ENCODE peak calls at places on chromosomes 6 and 20, in four cellular contexts. T is GM12878, Q is K562, G is HepG2. A is an unnamed sample.
A peak's percentile ranks its signal among the peaks of the same experiment; 100 is the strongest.

GRCh38 chr6:37535701-37536461 is 36.2 kb upstream of the CCDC167 start:
- DNase-seq in T (no peak), Q (peak; percentile 72), G (no peak), A (no peak)

GRCh38 chr6:72953901-72954494 is 271.3 kb downstream of the KHDC1L start:
- DNase-seq in T (no peak), Q (no peak), G (no peak), A (no peak)

GRCh38 chr6:141464490-141464889 is 668.2 kb upstream of the GJE1 start:
- DNase-seq in T (no peak), Q (no peak), G (no peak), A (no peak)

GRCh38 chr6:26104457-26105108 is 17.4 kb downstream of the HFE start:
- DNase-seq in T (no peak), Q (peak; percentile 31), G (peak; percentile 90), A (peak; percentile 56)

GRCh38 chr6:166415306-166415705 is 32.6 kb upstream of the MPC1 start:
- DNase-seq in T (no peak), Q (no peak), G (no peak), A (no peak)

GRCh38 chr6:83958250-83958685 is 75.3 kb upstream of the MRAP2 start:
- DNase-seq in T (no peak), Q (no peak), G (no peak), A (no peak)

GRCh38 chr6:142675517-142675916 is 269.5 kb downstream of the HIVEP2 start:
- DNase-seq in T (no peak), Q (no peak), G (no peak), A (no peak)

GRCh38 chr20:61556116-61556515 is 304.1 kb downstream of the CDH4 start:
- DNase-seq in T (no peak), Q (no peak), G (no peak), A (no peak)

GRCh38 chr20:50967621-50968020 is 9.0 kb downstream of the MOCS3 start:
- DNase-seq in T (no peak), Q (no peak), G (no peak), A (peak; percentile 14)

GRCh38 chr6:31497595-31498476 is at the start of gene MICB:
- DNase-seq in T (peak; percentile 46), Q (peak; percentile 91), G (peak; percentile 82), A (peak; percentile 56)

GRCh38 chr20:11051146-11051545 is 377.3 kb upstream of the JAG1 start:
- DNase-seq in T (no peak), Q (no peak), G (no peak), A (no peak)

GRCh38 chr6:73042892-73043291 is 182.4 kb downstream of the KHDC1L start:
- DNase-seq in T (no peak), Q (no peak), G (no peak), A (no peak)

GRCh38 chr6:159535629-159536028 is 157.4 kb downstream of the SOD2 start:
- DNase-seq in T (no peak), Q (no peak), G (no peak), A (no peak)

GRCh38 chr6:22147983-22148797 is 148.6 kb downstream of the PRL start:
- DNase-seq in T (no peak), Q (no peak), G (peak; percentile 78), A (no peak)

GRCh38 chr6:12605888-12606345 is 110.7 kb upstream of the PHACTR1 start:
- DNase-seq in T (peak; percentile 90), Q (peak; percentile 47), G (peak; percentile 72), A (peak; percentile 55)

GRCh38 chr20:50252715-50253500 is 62.3 kb downstream of the CEBPB start:
- DNase-seq in T (no peak), Q (no peak), G (no peak), A (no peak)

GRCh38 chr20:57678340-57678739 is 31.5 kb downstream of the PMEPA1 start:
- DNase-seq in T (no peak), Q (no peak), G (no peak), A (no peak)

GRCh38 chr6:143901885-143902708 is 37.8 kb downstream of the ZC2HC1B start:
- DNase-seq in T (peak; percentile 48), Q (no peak), G (no peak), A (no peak)

DNA sequence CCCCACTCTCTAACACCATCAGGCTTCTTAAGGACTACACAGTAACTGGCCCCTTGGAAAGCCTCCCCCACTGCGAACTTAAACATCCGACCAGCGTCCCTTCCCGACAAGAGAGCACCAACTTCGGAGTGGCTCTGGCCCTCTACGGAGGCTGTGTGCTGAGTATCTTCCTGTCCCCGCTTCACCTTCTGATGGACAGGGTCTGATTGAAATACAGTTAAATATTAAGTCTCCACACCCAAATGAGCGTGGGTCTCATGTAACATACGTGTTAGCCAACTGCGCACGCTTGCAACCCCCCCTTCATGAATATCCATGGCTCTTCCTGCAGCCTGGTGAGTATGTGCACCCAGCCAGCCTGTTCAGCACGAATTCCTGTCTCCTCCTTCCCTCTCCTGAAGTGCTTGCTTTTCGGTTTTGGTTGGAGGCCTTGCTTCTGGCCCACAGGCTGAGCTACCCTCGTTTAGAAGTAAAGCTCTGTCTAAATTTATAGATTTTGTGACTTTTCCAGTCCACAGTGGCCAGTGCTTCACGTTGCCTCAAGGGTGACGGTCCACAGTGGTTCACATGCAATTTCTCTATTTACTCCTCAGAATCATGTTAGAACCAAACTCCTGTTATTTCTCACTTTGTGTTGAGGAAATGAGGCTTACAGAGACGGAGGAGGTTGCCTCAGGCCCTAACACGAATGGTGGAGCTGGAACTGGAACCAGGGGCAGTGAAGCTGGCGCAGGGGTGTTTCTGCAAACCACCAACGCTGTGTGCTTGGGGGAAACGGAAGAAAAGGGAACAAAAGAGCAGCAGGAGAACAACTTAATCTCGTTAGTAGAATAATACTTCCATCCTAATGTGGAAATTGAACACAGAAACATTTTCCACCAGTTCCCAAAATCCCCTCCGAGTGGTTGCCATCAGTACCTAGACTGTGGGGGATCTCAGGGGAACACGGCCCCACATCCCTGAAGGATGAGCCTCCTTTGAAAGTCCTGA is 103.1 kb upstream of the FRMD1 start:
- DNase-seq in T (no peak), Q (no peak), G (no peak), A (no peak)
- TF ChIP-seq SIN3A in T (no peak), Q (no peak), G (no peak), A (no peak)

DNA sequence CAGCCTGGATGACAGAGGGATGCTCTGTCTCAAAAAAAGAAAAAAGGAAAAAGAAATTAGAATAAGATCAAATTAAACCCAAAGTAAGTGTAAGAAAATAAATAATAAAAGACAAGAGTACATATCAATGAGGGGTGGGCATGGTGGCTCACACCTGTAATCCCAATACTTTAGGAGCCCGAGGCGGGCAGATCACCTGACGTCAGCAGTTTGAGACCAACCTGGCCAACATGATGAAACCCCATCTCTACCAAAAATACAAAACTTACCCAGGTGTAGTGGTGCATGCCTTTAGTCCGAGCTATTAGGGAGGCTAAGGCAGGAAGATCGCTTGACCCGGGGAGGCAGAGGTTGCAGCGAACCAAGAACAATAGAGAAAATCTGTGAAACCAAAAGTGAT is 14.9 kb upstream of the STAU1 start:
- DNase-seq in T (no peak), Q (no peak), G (no peak), A (no peak)
- TF ChIP-seq ATF2 in T (no peak), Q (no peak), G (no peak), A (no peak)

DNA sequence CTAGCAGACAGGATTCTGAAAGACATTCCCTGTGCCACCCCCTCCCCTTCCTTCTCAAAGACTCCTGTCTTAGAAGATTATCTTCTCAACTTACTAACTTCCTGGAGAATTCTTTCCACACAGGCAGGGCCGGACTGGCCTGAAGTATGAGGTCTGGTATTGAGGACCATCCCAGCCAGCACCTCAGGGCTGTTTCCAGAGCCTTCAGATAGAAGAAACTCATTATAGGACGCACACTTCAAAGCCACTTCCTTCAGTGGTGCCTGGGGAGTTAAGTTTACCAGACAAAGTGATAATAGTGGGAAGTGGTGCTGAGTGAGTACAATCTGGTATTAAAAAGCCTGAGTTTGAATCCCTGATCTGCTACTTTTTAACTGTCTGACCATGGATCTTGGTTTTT is 15.6 kb downstream of the KCNS1 start:
- DNase-seq in T (no peak), Q (no peak), G (no peak), A (no peak)
- TF ChIP-seq SIN3A in T (no peak), Q (no peak), G (no peak), A (no peak)

GRCh38 chr6:107509506-107509905 is 19.6 kb downstream of the SOBP start:
- DNase-seq in T (no peak), Q (no peak), G (no peak), A (no peak)
- TF ChIP-seq ATF2 in T (no peak), Q (no peak), G (no peak), A (no peak)

GRCh38 chr6:106759112-106759511 is 129.7 kb downstream of the QRSL1 start:
- DNase-seq in T (no peak), Q (no peak), G (no peak), A (no peak)
- TF ChIP-seq SIN3A in T (no peak), Q (no peak), G (no peak), A (no peak)

GRCh38 chr20:19911810-19912382 is 105.3 kb upstream of the NAA20 start:
- DNase-seq in T (no peak), Q (no peak), G (no peak), A (no peak)
- TF ChIP-seq ATF2 in T (peak; percentile 73), Q (no peak), G (no peak), A (no peak)